ENCODE peak calls at places on chromosomes 3 and 15, in eight cellular contexts. K is stimulated activated CD4-positive, alpha-beta T cell treated with anti-CD3 and anti-CD28 coated beads, Interleukin-12 subunit alpha, Interleukin-12 subunit beta, amount 100 ng/mL, for 4 hours; E is NB4; S is MV-4-11; A is uterus; F is HT-29; T is RPMI7951; L is lung. I is an unnamed sample.

GRCh38 chr3:64686446-64686908 is 1.3 kb downstream of the ADAMTS9 start:
- DNase-seq in K (no peak), E (no peak), S (peak), A (no peak), F (peak), T (peak), L (peak), I (peak)

GRCh38 chr15:90610220-90610619 is 80.5 kb downstream of the CRTC3 start:
- DNase-seq in K (no peak), E (no peak), S (no peak), A (no peak), F (no peak), T (no peak), L (no peak), I (peak)

GRCh38 chr15:46365612-46366011 is 730.8 kb downstream of the SQOR start:
- DNase-seq in K (no peak), E (no peak), S (no peak), A (no peak), F (no peak), T (peak), L (no peak), I (peak)

GRCh38 chr3:50246517-50246954 is 10.5 kb downstream of the GNAI2 start:
- DNase-seq in K (peak), E (peak), S (peak), A (peak), F (no peak), T (peak), L (no peak), I (peak)

GRCh38 chr3:5290915-5291314 is 103.4 kb downstream of the EDEM1 start:
- DNase-seq in K (no peak), E (no peak), S (no peak), A (no peak), F (no peak), T (no peak), L (no peak), I (no peak)

GRCh38 chr15:78855746-78856145 is 16.9 kb upstream of the MORF4L1 start:
- DNase-seq in K (no peak), E (no peak), S (no peak), A (no peak), F (no peak), T (no peak), L (no peak), I (no peak)

GRCh38 chr3:17891139-17891850 is 148.9 kb upstream of the TBC1D5 start:
- DNase-seq in K (no peak), E (no peak), S (no peak), A (no peak), F (peak), T (no peak), L (no peak), I (peak)

GRCh38 chr3:56019490-56019889 is 448.8 kb downstream of the ERC2 start:
- DNase-seq in K (no peak), E (no peak), S (no peak), A (no peak), F (no peak), T (no peak), L (no peak), I (no peak)

GRCh38 chr3:24740367-24740766 is 245.7 kb upstream of the THRB start:
- DNase-seq in K (no peak), E (no peak), S (no peak), A (no peak), F (no peak), T (no peak), L (no peak), I (no peak)

GRCh38 chr3:52896613-52897012 is 735 bp downstream of the STIMATE start:
- DNase-seq in K (no peak), E (no peak), S (no peak), A (no peak), F (no peak), T (no peak), L (peak), I (no peak)

GRCh38 chr3:133926736-133927542 is 31.3 kb upstream of the RAB6B start:
- DNase-seq in K (no peak), E (no peak), S (no peak), A (no peak), F (no peak), T (peak), L (no peak), I (no peak)

GRCh38 chr3:86978111-86978528 is 12.8 kb downstream of the VGLL3 start:
- DNase-seq in K (no peak), E (no peak), S (no peak), A (no peak), F (no peak), T (peak), L (no peak), I (peak)

GRCh38 chr3:159945930-159946329 is 42.7 kb upstream of the IL12A start:
- DNase-seq in K (no peak), E (no peak), S (peak), A (no peak), F (no peak), T (no peak), L (no peak), I (no peak)

GRCh38 chr3:123353852-123354238 is 95.0 kb downstream of the ADCY5 start:
- DNase-seq in K (no peak), E (no peak), S (no peak), A (no peak), F (no peak), T (peak), L (no peak), I (no peak)

GRCh38 chr3:73475717-73476116 is 149.0 kb downstream of the PDZRN3 start:
- DNase-seq in K (no peak), E (no peak), S (no peak), A (no peak), F (no peak), T (no peak), L (no peak), I (no peak)

GRCh38 chr3:153284282-153284938 is 122.4 kb downstream of the RAP2B start:
- DNase-seq in K (no peak), E (peak), S (peak), A (peak), F (peak), T (peak), L (peak), I (peak)

GRCh38 chr3:183318846-183319770 is 66.1 kb downstream of the B3GNT5 start:
- DNase-seq in K (no peak), E (no peak), S (peak), A (no peak), F (no peak), T (no peak), L (no peak), I (no peak)

GRCh38 chr3:25784971-25785370 is 1.7 kb upstream of the NGLY1 start:
- DNase-seq in K (no peak), E (no peak), S (no peak), A (no peak), F (no peak), T (no peak), L (no peak), I (no peak)

GRCh38 chr3:48594431-48595049 is 589 bp downstream of the COL7A1 start:
- DNase-seq in K (no peak), E (no peak), S (no peak), A (no peak), F (no peak), T (peak), L (no peak), I (peak)

GRCh38 chr3:58924581-58924980 is 125.2 kb downstream of the CFAP20DC start:
- DNase-seq in K (no peak), E (no peak), S (no peak), A (no peak), F (no peak), T (peak), L (no peak), I (no peak)

GRCh38 chr15:31508656-31509055 is 182.0 kb downstream of the KLF13 start:
- DNase-seq in K (no peak), E (no peak), S (no peak), A (no peak), F (no peak), T (no peak), L (no peak), I (no peak)

GRCh38 chr3:156973954-156974353 is 147.8 kb downstream of the LEKR1 start:
- DNase-seq in K (no peak), E (no peak), S (no peak), A (no peak), F (no peak), T (no peak), L (no peak), I (no peak)

GRCh38 chr3:102078864-102079808 is 229.8 kb downstream of the NFKBIZ start:
- DNase-seq in K (no peak), E (no peak), S (peak), A (no peak), F (no peak), T (no peak), L (peak), I (no peak)

GRCh38 chr3:37227870-37228549 is 53.6 kb upstream of the LRRFIP2 start:
- DNase-seq in K (no peak), E (no peak), S (no peak), A (no peak), F (no peak), T (no peak), L (no peak), I (no peak)

GRCh38 chr3:12125772-12126171 is 32.9 kb downstream of the TIMP4 start:
- DNase-seq in K (no peak), E (no peak), S (no peak), A (no peak), F (no peak), T (no peak), L (no peak), I (no peak)

GRCh38 chr15:27480642-27481041 is 509.7 kb downstream of the GABRG3 start:
- DNase-seq in K (no peak), E (no peak), S (no peak), A (no peak), F (no peak), T (peak), L (no peak), I (no peak)

GRCh38 chr15:31102374-31103342 is 1.1 kb upstream of the TRPM1 start:
- DNase-seq in K (no peak), E (no peak), S (no peak), A (no peak), F (no peak), T (peak), L (no peak), I (no peak)

GRCh38 chr3:48696156-48696555 is 10.4 kb upstream of the NCKIPSD start:
- DNase-seq in K (no peak), E (no peak), S (no peak), A (no peak), F (no peak), T (no peak), L (no peak), I (no peak)

GRCh38 chr3:123627673-123628670 is 43.1 kb upstream of the HACD2 start:
- DNase-seq in K (no peak), E (no peak), S (no peak), A (peak), F (peak), T (no peak), L (no peak), I (no peak)

GRCh38 chr3:152272771-152273242 is 4.1 kb downstream of the MBNL1 start:
- DNase-seq in K (no peak), E (peak), S (peak), A (no peak), F (no peak), T (peak), L (no peak), I (peak)

GRCh38 chr15:82549199-82549665 is 9.0 kb upstream of the RPS17 start:
- DNase-seq in K (no peak), E (no peak), S (no peak), A (no peak), F (no peak), T (no peak), L (no peak), I (no peak)

GRCh38 chr15:74978503-74978902 is 16.9 kb upstream of the SCAMP5 start:
- DNase-seq in K (no peak), E (no peak), S (no peak), A (no peak), F (no peak), T (peak), L (no peak), I (peak)

GRCh38 chr3:79297242-79297641 is 470.6 kb downstream of the ROBO1 start:
- DNase-seq in K (no peak), E (no peak), S (no peak), A (no peak), F (no peak), T (peak), L (no peak), I (peak)